ENCODE peak calls at places on chromosomes 16 and 17, in four cellular contexts. S is HCT116, W is HepG2, P is Panc1. A is an unnamed sample.

GRCh38 chr17:283911-284675 is 68.5 kb downstream of the RPH3AL start:
- DNase-seq in W (no peak), S (no peak), P (no peak), A (no peak)

GRCh38 chr17:2821868-2822267 is 25.6 kb downstream of the RAP1GAP2 start:
- DNase-seq in S (no peak), P (no peak), W (no peak), A (no peak)

GRCh38 chr17:34798581-34798980 is 162.7 kb downstream of the CCT6B start:
- DNase-seq in P (no peak), W (no peak), S (no peak), A (no peak)

GRCh38 chr17:2343421-2343820 is 6.1 kb downstream of the SGSM2 start:
- DNase-seq in P (no peak), S (no peak), W (no peak), A (no peak)

GRCh38 chr17:77834170-77835115 is 124.1 kb upstream of the TNRC6C start:
- DNase-seq in P (no peak), W (peak), S (peak), A (peak)

GRCh38 chr16:56604966-56605365 is 3.4 kb upstream of the MT2A start:
- DNase-seq in W (no peak), P (no peak), S (no peak), A (no peak)

GRCh38 chr16:27977966-27978365 is 85.5 kb downstream of the GSG1L start:
- DNase-seq in S (no peak), P (no peak), W (no peak), A (no peak)

GRCh38 chr17:57421393-57421717 is 165.0 kb downstream of the MSI2 start:
- DNase-seq in W (no peak), S (no peak), P (no peak), A (no peak)

GRCh38 chr17:17420561-17421269 is 56.1 kb upstream of the MED9 start:
- DNase-seq in S (no peak), P (no peak), W (no peak), A (peak)

GRCh38 chr17:17420035-17420434 is 56.8 kb upstream of the MED9 start:
- DNase-seq in P (no peak), W (no peak), S (no peak), A (no peak)

GRCh38 chr17:17417718-17418151 is 59.1 kb upstream of the MED9 start:
- DNase-seq in P (no peak), S (no peak), W (peak), A (peak)

GRCh38 chr17:17419166-17419565 is 57.6 kb upstream of the MED9 start:
- DNase-seq in S (no peak), P (no peak), W (no peak), A (no peak)

GRCh38 chr17:17419621-17420020 is 57.2 kb upstream of the MED9 start:
- DNase-seq in P (no peak), W (no peak), S (no peak), A (no peak)
- TF ChIP-seq TCF7L2 in P (no peak), W (no peak), S (no peak), A (no peak)

GRCh38 chr17:12664894-12665262 is 812 bp upstream of the MYOCD start:
- DNase-seq in S (no peak), W (no peak), P (no peak), A (no peak)
- TF ChIP-seq TCF7L2 in S (no peak), W (no peak), P (no peak), A (no peak)

DNA sequence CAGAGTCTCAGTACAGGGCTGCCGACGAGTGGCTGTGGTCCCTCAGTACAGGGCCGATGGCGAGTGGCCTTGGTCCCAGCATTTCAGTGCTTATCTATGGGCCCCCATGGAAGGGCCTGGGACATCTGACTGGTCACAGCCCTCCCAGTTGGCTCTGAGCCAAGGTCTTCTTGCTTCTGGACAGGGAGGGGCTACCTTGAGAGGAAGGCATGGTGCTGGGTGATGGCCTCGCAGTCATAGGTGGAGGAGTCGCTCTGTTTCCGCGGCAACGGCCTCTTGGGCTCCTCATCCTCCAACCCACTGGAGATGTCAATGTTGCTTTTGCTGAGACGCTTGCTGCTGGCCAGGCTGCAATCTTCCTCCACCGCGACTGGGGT is 32.6 kb downstream of the PIMREG start:
- DNase-seq in W (no peak), P (no peak), S (no peak), A (peak)
- TF ChIP-seq TCF7L2 in W (no peak), P (no peak), S (no peak), A (no peak)

GRCh38 chr17:80667462-80668277 is 123.0 kb downstream of the RPTOR start:
- DNase-seq in P (no peak), W (peak), S (no peak), A (no peak)
- TF ChIP-seq TCF7L2 in P (no peak), W (no peak), S (no peak), A (no peak)

GRCh38 chr16:48126801-48127644 is 28.8 kb downstream of the ABCC12 start:
- DNase-seq in S (no peak), P (peak), W (peak), A (no peak)
- TF ChIP-seq TCF7L2 in S (no peak), P (peak), W (no peak), A (no peak)

GRCh38 chr16:82990155-82990554 is 363.4 kb downstream of the CDH13 start:
- DNase-seq in W (no peak), S (no peak), P (no peak), A (no peak)
- TF ChIP-seq TCF7L2 in W (no peak), S (no peak), P (no peak), A (no peak)

GRCh38 chr17:31294839-31295488 is 2.1 kb downstream of the OMG start:
- DNase-seq in W (no peak), S (no peak), P (no peak), A (no peak)

GRCh38 chr17:31294231-31294630 is 2.8 kb downstream of the OMG start:
- DNase-seq in P (no peak), W (no peak), S (no peak), A (no peak)

GRCh38 chr17:31297090-31297489 is at the start of gene OMG:
- DNase-seq in S (no peak), P (no peak), W (no peak), A (no peak)

GRCh38 chr17:31296156-31296555 is 883 bp downstream of the OMG start:
- DNase-seq in P (no peak), S (no peak), W (no peak), A (no peak)

DNA sequence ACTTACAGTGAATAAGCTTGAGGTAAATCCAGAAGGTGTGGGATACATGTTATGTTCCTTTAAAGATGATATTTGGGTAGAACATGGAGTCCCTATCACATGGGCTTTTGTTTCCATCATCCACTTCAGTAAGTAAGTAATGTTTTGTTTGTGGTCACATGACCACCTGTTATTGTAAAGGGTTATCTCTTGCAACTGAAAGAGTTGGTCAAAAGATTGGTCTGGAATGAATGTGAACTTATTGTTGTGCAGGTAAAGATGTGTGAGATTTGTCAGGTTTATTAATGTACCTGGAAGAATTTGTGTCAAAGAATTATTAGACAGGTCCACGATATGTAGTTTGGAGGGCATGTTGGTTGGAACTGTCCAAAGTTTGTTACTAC is 1.6 kb downstream of the OMG start:
- DNase-seq in S (no peak), P (no peak), W (no peak), A (no peak)
- TF ChIP-seq TCF7L2 in S (no peak), P (no peak), W (no peak), A (no peak)

DNA sequence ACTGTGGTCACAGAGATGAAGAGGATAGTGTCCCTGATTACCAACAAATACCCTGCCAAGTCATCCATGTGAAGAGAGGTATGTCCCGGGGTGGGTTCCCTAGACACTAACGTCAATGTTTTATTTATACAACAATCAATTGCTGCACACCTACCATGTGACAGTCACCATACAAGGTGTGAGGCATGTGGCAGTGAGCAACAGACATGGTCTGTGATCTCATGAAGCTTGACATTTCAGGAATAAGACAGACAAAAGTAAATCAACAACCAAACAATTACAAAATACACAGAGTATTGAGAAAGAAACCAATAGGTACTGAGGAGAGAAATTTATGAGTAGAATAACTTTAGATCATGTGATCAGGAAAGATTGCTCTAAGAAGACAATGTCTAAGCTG is 268.6 kb downstream of the MRTFB start:
- DNase-seq in S (no peak), W (no peak), P (no peak), A (no peak)
- TF ChIP-seq TCF7L2 in S (no peak), W (no peak), P (no peak), A (no peak)

A was measured in K562.